ENCODE peak calls at places on chromosomes 2 and 18, in four cellular contexts. D, S, I and M are unnamed samples.

GRCh38 chr18:28152354-28152753 is 24.6 kb downstream of the CDH2 start:
- DNase-seq in D (no peak), S (no peak), I (no peak), M (no peak)

GRCh38 chr2:70528921-70529320 is 24.7 kb downstream of the TGFA start:
- DNase-seq in D (peak), S (no peak), I (no peak), M (no peak)

GRCh38 chr18:73908323-73908722 is 239.3 kb downstream of the FBXO15 start:
- DNase-seq in D (no peak), S (no peak), I (peak), M (no peak)

GRCh38 chr18:2223859-2224258 is 347.4 kb downstream of the METTL4 start:
- DNase-seq in D (peak), S (no peak), I (peak), M (no peak)

GRCh38 chr2:85741811-85742507 is 11.8 kb upstream of the ATOH8 start:
- DNase-seq in D (no peak), S (peak), I (no peak), M (peak)

GRCh38 chr2:240798327-240798905 is 21.6 kb downstream of the KIF1A start:
- DNase-seq in D (no peak), S (peak), I (no peak), M (no peak)

GRCh38 chr18:22031581-22031980 is 137.8 kb upstream of the GATA6 start:
- DNase-seq in D (no peak), S (no peak), I (no peak), M (no peak)

GRCh38 chr2:229634574-229635185 is 79.7 kb downstream of the DNER start:
- DNase-seq in D (no peak), S (no peak), I (no peak), M (no peak)

GRCh38 chr18:31680836-31681568 is 3.4 kb downstream of the B4GALT6 start:
- DNase-seq in D (peak), S (no peak), I (peak), M (no peak)

GRCh38 chr2:179936654-179937053 is 70.4 kb downstream of the CWC22 start:
- DNase-seq in D (peak), S (no peak), I (peak), M (peak)

GRCh38 chr2:37713258-37713700 is 41.8 kb upstream of the CDC42EP3 start:
- DNase-seq in D (no peak), S (no peak), I (peak), M (no peak)

GRCh38 chr2:72330673-72331072 is 183.0 kb upstream of the CYP26B1 start:
- DNase-seq in D (no peak), S (no peak), I (no peak), M (no peak)

GRCh38 chr2:20291106-20291564 is 59.5 kb downstream of the PUM2 start:
- DNase-seq in D (peak), S (no peak), I (peak), M (peak)

GRCh38 chr2:74250189-74250631 is 51.8 kb downstream of the MTHFD2 start:
- DNase-seq in D (peak), S (no peak), I (peak), M (peak)

GRCh38 chr2:162795312-162795711 is 43.3 kb downstream of the KCNH7 start:
- DNase-seq in D (peak), S (no peak), I (peak), M (peak)

GRCh38 chr2:188244383-188244782 is 47.3 kb upstream of the GULP1 start:
- DNase-seq in D (no peak), S (no peak), I (no peak), M (no peak)

GRCh38 chr2:154240921-154241379 is 369.2 kb downstream of the GALNT13 start:
- DNase-seq in D (no peak), S (no peak), I (peak), M (no peak)

GRCh38 chr2:236001166-236001828 is 166.9 kb downstream of the GBX2 start:
- DNase-seq in D (no peak), S (no peak), I (no peak), M (no peak)